ENCODE peak calls at places on chromosomes 11 and 22, in six cellular contexts. G is endothelial cell, T is tibial artery, L is AG09309, D is left lung, U is thyroid gland. I is an unnamed sample.

GRCh38 chr11:133508448-133508847 is 23.9 kb downstream of the OPCML start:
- DNase-seq in G (no peak), T (no peak), L (no peak), D (no peak), U (no peak), I (no peak)

GRCh38 chr11:22567759-22568158 is 57.9 kb downstream of the FANCF start:
- DNase-seq in G (no peak), T (no peak), L (no peak), D (peak), U (no peak), I (no peak)

GRCh38 chr22:25053153-25053805 is 100.8 kb downstream of the KIAA1671 start:
- DNase-seq in G (no peak), T (no peak), L (no peak), D (no peak), U (no peak), I (no peak)

GRCh38 chr22:22907551-22908494 is 20.2 kb downstream of the IGLL5 start:
- DNase-seq in G (no peak), T (no peak), L (no peak), D (peak), U (no peak), I (no peak)

GRCh38 chr11:109902764-109903436 is 190.3 kb upstream of the ZC3H12C start:
- DNase-seq in G (no peak), T (no peak), L (no peak), D (no peak), U (no peak), I (no peak)

GRCh38 chr11:33808228-33808828 is 34.0 kb upstream of the FBXO3 start:
- DNase-seq in G (peak), T (peak), L (peak), D (peak), U (peak), I (peak)

GRCh38 chr11:67440229-67441081 is 2.8 kb downstream of the CORO1B start:
- DNase-seq in G (no peak), T (no peak), L (no peak), D (peak), U (no peak), I (no peak)

GRCh38 chr11:19345519-19345847 is 104.7 kb upstream of the E2F8 start:
- DNase-seq in G (peak), T (no peak), L (no peak), D (peak), U (peak), I (no peak)

GRCh38 chr11:118033443-118033842 is 43.4 kb upstream of the TMPRSS4 start:
- DNase-seq in G (no peak), T (no peak), L (no peak), D (no peak), U (no peak), I (no peak)

GRCh38 chr11:35951659-35952058 is 7.8 kb downstream of the LDLRAD3 start:
- DNase-seq in G (no peak), T (no peak), L (no peak), D (no peak), U (no peak), I (no peak)

GRCh38 chr22:18968011-18968749 is 32.1 kb upstream of the PRODH start:
- DNase-seq in G (peak), T (no peak), L (no peak), D (peak), U (peak), I (peak)

GRCh38 chr11:75241036-75241905 is 697 bp downstream of the TPBGL start:
- DNase-seq in G (peak), T (peak), L (peak), D (peak), U (peak), I (peak)

GRCh38 chr11:14118047-14118446 is 155.5 kb downstream of the SPON1 start:
- DNase-seq in G (no peak), T (no peak), L (no peak), D (no peak), U (no peak), I (no peak)

GRCh38 chr11:93738647-93739081 is 2.6 kb downstream of the TAF1D start:
- DNase-seq in G (no peak), T (no peak), L (no peak), D (no peak), U (no peak), I (no peak)

GRCh38 chr11:67240575-67241389 is 25.5 kb upstream of the GRK2 start:
- DNase-seq in G (peak), T (peak), L (peak), D (peak), U (peak), I (peak)

GRCh38 chr11:95055273-95055897 is 6.2 kb downstream of the KDM4F start:
- DNase-seq in G (no peak), T (no peak), L (no peak), D (no peak), U (no peak), I (no peak)

GRCh38 chr11:129861702-129862107 is 33.7 kb downstream of the NFRKB start:
- DNase-seq in G (no peak), T (no peak), L (peak), D (no peak), U (peak), I (no peak)

GRCh38 chr22:44332946-44333345 is 20.2 kb upstream of the SHISAL1 start:
- DNase-seq in G (no peak), T (no peak), L (no peak), D (no peak), U (no peak), I (no peak)

GRCh38 chr11:96125400-96125799 is 201.5 kb upstream of the MTMR2 start:
- DNase-seq in G (no peak), T (no peak), L (no peak), D (no peak), U (no peak), I (no peak)

GRCh38 chr11:123773026-123773425 is 18.7 kb upstream of the OR6X1 start:
- DNase-seq in G (no peak), T (no peak), L (no peak), D (no peak), U (no peak), I (no peak)

GRCh38 chr11:8250981-8251620 is 12.6 kb downstream of the LMO1 start:
- DNase-seq in G (no peak), T (peak), L (no peak), D (no peak), U (no peak), I (peak)

GRCh38 chr11:90798769-90799168 is 575.9 kb upstream of the CHORDC1 start:
- DNase-seq in G (no peak), T (no peak), L (no peak), D (no peak), U (no peak), I (no peak)

GRCh38 chr11:95242202-95242989 is 11.4 kb upstream of the SESN3 start:
- DNase-seq in G (no peak), T (no peak), L (no peak), D (no peak), U (no peak), I (no peak)

GRCh38 chr11:82701847-82702520 is 31.7 kb downstream of the FAM181B start:
- DNase-seq in G (peak), T (no peak), L (no peak), D (no peak), U (no peak), I (no peak)

GRCh38 chr11:20070459-20070858 is 89.8 kb downstream of the DBX1 start:
- DNase-seq in G (no peak), T (no peak), L (no peak), D (no peak), U (peak), I (no peak)

GRCh38 chr11:19686234-19686633 is 26.4 kb upstream of the NAV2 start:
- DNase-seq in G (no peak), T (no peak), L (no peak), D (no peak), U (no peak), I (no peak)

GRCh38 chr11:92841719-92842118 is 127.7 kb upstream of the MTNR1B start:
- DNase-seq in G (no peak), T (no peak), L (no peak), D (no peak), U (no peak), I (no peak)

GRCh38 chr22:50278956-50279619 is 8.9 kb upstream of the MAPK11 start:
- DNase-seq in G (no peak), T (no peak), L (no peak), D (no peak), U (no peak), I (no peak)

GRCh38 chr22:20607157-20607907 is 99.9 kb downstream of the MED15 start:
- DNase-seq in G (no peak), T (no peak), L (no peak), D (peak), U (peak), I (no peak)

GRCh38 chr11:6544921-6545850 is 48.1 kb downstream of the DNHD1 start:
- DNase-seq in G (no peak), T (no peak), L (no peak), D (no peak), U (peak), I (no peak)

GRCh38 chr11:128026596-128026995 is 560.8 kb downstream of the ETS1 start:
- DNase-seq in G (no peak), T (peak), L (peak), D (no peak), U (no peak), I (no peak)

GRCh38 chr11:43282607-43283440 is 29.0 kb upstream of the API5 start:
- DNase-seq in G (peak), T (no peak), L (no peak), D (peak), U (peak), I (no peak)

DNA sequence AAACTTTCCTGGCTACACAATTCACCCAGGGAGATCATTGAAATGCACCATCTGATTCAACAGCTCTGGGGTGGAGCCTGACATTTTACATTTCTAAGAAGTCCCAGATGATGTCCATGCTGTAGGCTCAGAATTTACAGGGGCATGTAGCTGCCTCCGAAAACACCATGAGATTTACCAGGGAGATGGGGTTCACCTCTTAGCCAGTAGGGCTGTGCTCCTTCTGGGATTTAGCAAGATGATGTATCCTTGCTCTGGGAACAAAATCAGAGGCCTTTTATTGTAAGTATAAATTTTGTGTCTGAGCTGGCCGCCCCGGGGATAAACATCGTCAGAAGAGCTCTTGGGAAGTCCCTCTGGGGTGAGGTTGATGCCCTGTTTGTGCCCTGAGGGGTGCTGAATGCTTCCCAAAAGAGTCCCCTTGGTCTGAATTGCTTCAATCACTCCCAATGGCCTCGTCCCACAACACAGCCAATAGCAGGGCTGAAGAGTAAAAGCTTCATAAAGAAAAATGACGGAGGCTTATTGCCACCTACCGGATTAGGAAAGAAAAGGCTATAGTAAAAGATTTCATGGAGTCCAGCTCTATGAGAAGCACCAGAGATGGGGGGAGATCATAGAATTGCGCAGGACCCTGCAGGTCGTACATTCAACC is 33.4 kb upstream of the API5 start:
- DNase-seq in G (no peak), T (no peak), L (no peak), D (no peak), U (no peak), I (no peak)
- TF ChIP-seq CTCF in G (no peak), T (no peak), L (peak), D (no peak), U (no peak), I (no peak)

GRCh38 chr11:68890490-68891231 is 13.0 kb downstream of the MRPL21 start:
- DNase-seq in G (no peak), T (peak), L (peak), D (peak), U (peak), I (no peak)
- TF ChIP-seq CTCF in G (peak), T (no peak), L (no peak), D (no peak), U (no peak), I (no peak)

GRCh38 chr11:119580751-119581150 is 148.2 kb downstream of the NECTIN1 start:
- DNase-seq in G (no peak), T (no peak), L (no peak), D (no peak), U (no peak), I (no peak)

GRCh38 chr11:119586181-119586580 is 142.8 kb downstream of the NECTIN1 start:
- DNase-seq in G (no peak), T (no peak), L (no peak), D (no peak), U (no peak), I (no peak)

GRCh38 chr11:119584193-119585037 is 144.6 kb downstream of the NECTIN1 start:
- DNase-seq in G (peak), T (peak), L (peak), D (peak), U (peak), I (no peak)

GRCh38 chr11:119585038-119585666 is 143.8 kb downstream of the NECTIN1 start:
- DNase-seq in G (peak), T (no peak), L (no peak), D (peak), U (peak), I (no peak)

GRCh38 chr11:119583585-119583984 is 145.4 kb downstream of the NECTIN1 start:
- DNase-seq in G (no peak), T (no peak), L (no peak), D (no peak), U (no peak), I (no peak)
- TF ChIP-seq CTCF in G (peak), T (no peak), L (no peak), D (no peak), U (no peak), I (peak)

GRCh38 chr22:32796865-32797573 is 4.5 kb upstream of the TIMP3 start:
- DNase-seq in G (peak), T (peak), L (peak), D (peak), U (peak), I (peak)
- TF ChIP-seq CTCF in G (peak), T (peak), L (peak), D (peak), U (peak), I (peak)

DNA sequence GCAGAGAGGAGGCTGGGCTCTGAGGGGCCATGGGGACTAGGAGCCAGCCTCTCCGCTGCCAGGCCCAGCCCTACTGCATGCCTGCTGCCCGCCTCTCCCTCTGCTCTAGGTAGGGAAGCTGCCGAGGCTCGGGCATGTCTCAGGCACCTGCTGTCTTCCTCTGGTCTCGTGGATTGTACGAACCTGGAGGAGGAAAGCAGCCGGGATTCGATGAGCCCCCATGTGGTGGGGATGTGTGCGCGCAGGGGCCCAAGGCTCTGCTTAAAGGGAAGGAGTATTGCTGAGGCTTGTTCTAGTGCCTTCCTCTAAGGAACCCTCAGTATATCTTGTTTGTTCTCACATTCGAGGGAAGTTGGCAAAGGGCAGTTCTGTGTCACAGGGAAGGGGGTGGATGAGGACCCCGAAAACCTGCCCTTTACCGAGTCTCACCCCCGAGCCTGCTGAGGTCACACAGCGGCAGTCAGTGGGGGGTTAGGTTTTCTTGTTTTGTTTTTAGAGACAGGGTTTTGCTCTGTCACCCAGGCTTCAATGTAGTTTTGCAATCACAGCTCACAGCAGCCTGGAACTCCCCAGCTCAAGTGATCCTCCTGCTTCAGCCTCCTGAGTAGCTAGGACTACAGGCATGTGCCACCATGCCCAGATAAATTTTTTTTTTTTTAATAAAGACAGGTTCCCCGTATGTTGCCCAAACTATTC is 21.3 kb downstream of the DAGLA start:
- DNase-seq in G (peak), T (no peak), L (no peak), D (no peak), U (no peak), I (peak)
- TF ChIP-seq CTCF in G (peak), T (no peak), L (peak), D (no peak), U (no peak), I (peak)